ENCODE peak calls at places on chromosome 4, in five cellular contexts. E is HAP-1, L is choroid plexus epithelial cell, Y is bronchial epithelial cell, R is heart left ventricle. U is an unnamed sample.

GRCh38 chr4:83582289-83582756 is 46.4 kb downstream of the GPAT3 start:
- DNase-seq in R (peak), E (no peak), Y (peak), L (no peak), U (no peak)

GRCh38 chr4:113278324-113278934 is 229.0 kb downstream of the ANK2 start:
- DNase-seq in L (peak), R (peak), E (peak), Y (peak), U (peak)

GRCh38 chr4:141021397-141022194 is 111.7 kb downstream of the RNF150 start:
- DNase-seq in L (no peak), R (no peak), Y (no peak), E (peak), U (no peak)

GRCh38 chr4:133146574-133147198 is 2.4 kb upstream of the PCDH10 start:
- DNase-seq in Y (peak), R (no peak), E (peak), L (peak), U (no peak)

GRCh38 chr4:98932539-98932938 is 3.6 kb upstream of the EIF4E start:
- DNase-seq in L (no peak), E (no peak), R (no peak), Y (peak), U (no peak)

GRCh38 chr4:142698541-142698940 is 147.6 kb downstream of the INPP4B start:
- DNase-seq in L (no peak), Y (peak), E (no peak), R (no peak), U (no peak)

GRCh38 chr4:139852612-139853269 is 187.1 kb downstream of the MGST2 start:
- DNase-seq in R (no peak), Y (peak), L (no peak), E (no peak), U (no peak)

GRCh38 chr4:78169728-78170127 is 112.6 kb downstream of the FRAS1 start:
- DNase-seq in L (no peak), R (no peak), Y (no peak), E (no peak), U (no peak)

GRCh38 chr4:33302298-33302697 is 2582.1 kb downstream of the PCDH7 start:
- DNase-seq in L (peak), Y (no peak), E (peak), R (no peak), U (no peak)

GRCh38 chr4:95417531-95417930 is 131.2 kb downstream of the UNC5C start:
- DNase-seq in E (no peak), Y (peak), R (no peak), L (no peak), U (no peak)

GRCh38 chr4:8379281-8379680 is 61.2 kb downstream of the ACOX3 start:
- DNase-seq in E (no peak), Y (no peak), R (no peak), L (no peak), U (no peak)

GRCh38 chr4:154634058-154634457 is 21.6 kb upstream of the FGG start:
- DNase-seq in Y (no peak), L (no peak), R (no peak), E (no peak), U (no peak)

GRCh38 chr4:88706574-88706973 is 8.9 kb upstream of the NAP1L5 start:
- DNase-seq in E (peak), R (peak), Y (peak), L (peak), U (no peak)

GRCh38 chr4:17324431-17324830 is 187.5 kb downstream of the QDPR start:
- DNase-seq in R (peak), Y (no peak), E (peak), L (peak), U (peak)

GRCh38 chr4:168694669-168695068 is 197.8 kb downstream of the PALLD start:
- DNase-seq in E (no peak), L (peak), R (no peak), Y (peak), U (no peak)

GRCh38 chr4:165766018-165766417 is 107.0 kb upstream of the TLL1 start:
- DNase-seq in Y (no peak), L (no peak), R (no peak), E (no peak), U (no peak)

GRCh38 chr4:94641702-94642560 is 115.8 kb upstream of the BMPR1B start:
- DNase-seq in E (no peak), L (peak), Y (peak), R (no peak), U (no peak)

GRCh38 chr4:110211007-110211769 is 12.8 kb upstream of the ELOVL6 start:
- DNase-seq in E (peak), L (peak), Y (peak), R (no peak), U (no peak)

GRCh38 chr4:74018771-74019170 is 19.7 kb downstream of the CXCL3 start:
- DNase-seq in R (no peak), Y (peak), E (no peak), L (no peak), U (no peak)

GRCh38 chr4:1023241-1023640 is 11.8 kb downstream of the FGFRL1 start:
- DNase-seq in E (no peak), Y (no peak), R (no peak), L (no peak), U (no peak)

GRCh38 chr4:43842594-43842993 is 606.0 kb downstream of the KCTD8 start:
- DNase-seq in E (no peak), R (no peak), L (no peak), Y (no peak), U (no peak)

GRCh38 chr4:68167166-68167565 is 37.5 kb upstream of the TMPRSS11F start:
- DNase-seq in R (no peak), E (no peak), L (no peak), Y (no peak), U (no peak)

GRCh38 chr4:173436149-173436579 is 37.2 kb upstream of the SCRG1 start:
- DNase-seq in Y (peak), R (no peak), L (peak), E (no peak), U (no peak)

GRCh38 chr4:132203618-132204017 is 945.5 kb upstream of the PCDH10 start:
- DNase-seq in L (no peak), Y (no peak), R (no peak), E (no peak), U (no peak)

GRCh38 chr4:52904421-52904820 is 42.3 kb downstream of the RASL11B start:
- DNase-seq in L (no peak), E (no peak), R (no peak), Y (no peak), U (no peak)

GRCh38 chr4:185305979-185306442 is 89.7 kb downstream of the LRP2BP start:
- DNase-seq in Y (peak), L (peak), E (peak), R (no peak), U (no peak)

GRCh38 chr4:185730387-185730786 is 81.6 kb downstream of the SORBS2 start:
- DNase-seq in E (peak), R (no peak), L (peak), Y (peak), U (no peak)

GRCh38 chr4:65773636-65774035 is 103.3 kb upstream of the EPHA5 start:
- DNase-seq in E (no peak), L (no peak), R (no peak), Y (no peak), U (no peak)

GRCh38 chr4:114108869-114109268 is 129.4 kb upstream of the ARSJ start:
- DNase-seq in E (no peak), R (no peak), Y (peak), L (peak), U (no peak)

GRCh38 chr4:88284378-88285234 is at the start of gene PPM1K:
- DNase-seq in L (peak), E (peak), Y (peak), R (peak), U (peak)

GRCh38 chr4:13980317-13980716 is 352.8 kb upstream of the BOD1L1 start:
- DNase-seq in L (peak), Y (peak), R (no peak), E (no peak), U (no peak)

GRCh38 chr4:3699261-3699660 is 66.9 kb upstream of the ADRA2C start:
- DNase-seq in E (no peak), Y (no peak), R (no peak), L (no peak), U (no peak)

GRCh38 chr4:32087211-32087610 is 1367.0 kb downstream of the PCDH7 start:
- DNase-seq in E (no peak), R (no peak), Y (no peak), L (no peak), U (no peak)
- H3K4me3 ChIP-seq in E (no peak), R (no peak), Y (no peak), L (no peak), U (no peak)

DNA sequence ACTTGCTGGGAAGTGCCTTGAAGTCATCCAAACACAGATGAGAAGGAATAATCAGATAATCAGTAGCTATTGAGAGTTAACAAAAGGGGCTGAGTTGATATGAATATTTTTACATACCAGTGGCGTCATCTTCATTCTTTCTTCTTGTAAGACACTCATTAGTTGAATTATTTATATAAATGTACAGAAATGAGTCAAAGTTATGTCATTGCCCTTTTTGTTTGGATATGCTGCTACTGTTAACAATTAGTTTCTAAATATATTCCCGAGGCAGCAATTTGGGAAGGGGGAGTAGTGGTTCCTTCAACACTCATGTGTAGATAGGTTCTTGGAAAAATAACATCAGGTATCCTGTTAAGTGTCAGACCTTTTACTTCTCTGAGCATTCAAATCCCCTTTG is 436.6 kb downstream of the SPRY1 start:
- DNase-seq in L (no peak), E (no peak), R (no peak), Y (peak), U (no peak)
- H3K4me3 ChIP-seq in L (no peak), E (no peak), R (no peak), Y (no peak), U (peak)

GRCh38 chr4:89773793-89774192 is 63.2 kb downstream of the SNCA start:
- DNase-seq in E (no peak), Y (no peak), R (no peak), L (no peak), U (no peak)

GRCh38 chr4:89765966-89766365 is 71.0 kb downstream of the SNCA start:
- DNase-seq in L (peak), Y (peak), E (no peak), R (peak), U (no peak)

GRCh38 chr4:89767924-89768323 is 69.0 kb downstream of the SNCA start:
- DNase-seq in L (no peak), E (no peak), Y (no peak), R (no peak), U (no peak)

GRCh38 chr4:89769856-89770255 is 67.1 kb downstream of the SNCA start:
- DNase-seq in L (no peak), R (no peak), Y (no peak), E (no peak), U (no peak)
- H3K4me3 ChIP-seq in L (no peak), R (no peak), Y (no peak), E (no peak), U (no peak)

DNA sequence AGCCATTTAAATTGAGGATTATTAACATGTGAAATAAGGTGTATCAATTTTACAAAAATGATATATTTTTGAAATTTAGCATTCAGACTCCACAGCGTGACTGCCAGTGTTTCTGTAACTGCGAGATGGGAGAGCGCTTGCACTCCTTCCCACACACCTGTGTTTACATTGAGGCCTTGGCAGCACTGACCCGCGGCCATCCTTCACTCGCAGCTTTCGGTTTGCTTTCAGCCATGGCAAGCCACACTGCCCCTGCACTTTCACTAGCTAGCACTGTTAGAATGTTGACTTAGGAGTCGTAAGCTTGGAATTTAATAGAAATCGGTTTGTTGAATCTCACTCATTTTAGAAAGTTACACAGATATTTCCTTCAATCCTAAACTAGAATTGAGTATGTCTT is 136.2 kb downstream of the CFAP299 start:
- DNase-seq in L (peak), Y (peak), R (no peak), E (no peak), U (no peak)
- H3K4me3 ChIP-seq in L (no peak), Y (no peak), R (no peak), E (no peak), U (no peak)

GRCh38 chr4:86838141-86838540 is 11.0 kb downstream of the SLC10A6 start:
- DNase-seq in R (no peak), Y (no peak), L (no peak), E (no peak), U (no peak)
- H3K4me3 ChIP-seq in R (no peak), Y (no peak), L (no peak), E (no peak), U (no peak)

GRCh38 chr4:115228851-115229250 is 115.4 kb upstream of the NDST4 start:
- DNase-seq in E (no peak), R (no peak), L (no peak), Y (no peak), U (no peak)
- H3K4me3 ChIP-seq in E (no peak), R (no peak), L (no peak), Y (no peak), U (no peak)